ENCODE peak calls at places on chromosomes 5 and 9, in seven cellular contexts. Z is T follicular helper cell; F is suprapubic skin; U is H54; J is stimulated activated CD8-positive, alpha-beta memory T cell treated with anti-CD3 and anti-CD28 coated beads, Interleukin-15, amount 100 ng/mL, for 4 hours; M is neuronal stem cell; T is HTR-8/SVneo. Y is an unnamed sample.

GRCh38 chr5:105503950-105504349 is 1941.4 kb upstream of the NUDT12 start:
- DNase-seq in Z (no peak), F (no peak), U (peak), J (no peak), M (no peak), T (no peak), Y (no peak)

GRCh38 chr5:177469750-177470525 is 3.5 kb downstream of the DBN1 start:
- DNase-seq in Z (no peak), F (no peak), U (no peak), J (no peak), M (no peak), T (no peak), Y (no peak)

GRCh38 chr9:77916410-77916819 is 115.2 kb downstream of the GNAQ start:
- DNase-seq in Z (no peak), F (no peak), U (no peak), J (no peak), M (no peak), T (no peak), Y (no peak)

GRCh38 chr5:83512051-83512745 is 40.7 kb downstream of the VCAN start:
- DNase-seq in Z (no peak), F (no peak), U (no peak), J (no peak), M (no peak), T (no peak), Y (no peak)

GRCh38 chr5:138702166-138702826 is 50.9 kb upstream of the CTNNA1 start:
- DNase-seq in Z (no peak), F (no peak), U (no peak), J (no peak), M (no peak), T (no peak), Y (no peak)

GRCh38 chr9:26058111-26058895 is 380.1 kb upstream of the TUSC1 start:
- DNase-seq in Z (no peak), F (no peak), U (no peak), J (no peak), M (no peak), T (no peak), Y (no peak)

GRCh38 chr5:159777049-159777448 is 139.2 kb upstream of the ADRA1B start:
- DNase-seq in Z (no peak), F (no peak), U (no peak), J (no peak), M (no peak), T (no peak), Y (no peak)

GRCh38 chr9:124322618-124323432 is 65.1 kb downstream of the NEK6 start:
- DNase-seq in Z (no peak), F (no peak), U (no peak), J (no peak), M (no peak), T (no peak), Y (no peak)

GRCh38 chr5:127957183-127957582 is 126.4 kb upstream of the SLC12A2 start:
- DNase-seq in Z (no peak), F (no peak), U (peak), J (no peak), M (no peak), T (peak), Y (no peak)

GRCh38 chr9:137670391-137671195 is 51.8 kb downstream of the EHMT1 start:
- DNase-seq in Z (no peak), F (no peak), U (no peak), J (no peak), M (peak), T (no peak), Y (no peak)

GRCh38 chr5:119860463-119860862 is 231.1 kb downstream of the FAM170A start:
- DNase-seq in Z (no peak), F (no peak), U (no peak), J (no peak), M (no peak), T (no peak), Y (no peak)

GRCh38 chr9:110031511-110032173 is 176.3 kb downstream of the C9orf152 start:
- DNase-seq in Z (no peak), F (no peak), U (peak), J (no peak), M (no peak), T (no peak), Y (no peak)

GRCh38 chr9:137241490-137242328 is 622 bp downstream of the TUBB4B start:
- DNase-seq in Z (peak), F (no peak), U (no peak), J (peak), M (no peak), T (peak), Y (no peak)

GRCh38 chr5:132076202-132076830 is 2.7 kb downstream of the CSF2 start:
- DNase-seq in Z (no peak), F (no peak), U (no peak), J (no peak), M (no peak), T (no peak), Y (no peak)

GRCh38 chr5:149775785-149776184 is 45.7 kb downstream of the PPARGC1B start:
- DNase-seq in Z (no peak), F (no peak), U (no peak), J (no peak), M (no peak), T (no peak), Y (no peak)

GRCh38 chr5:177023247-177023703 is 779 bp downstream of the ZNF346 start:
- DNase-seq in Z (peak), F (no peak), U (no peak), J (no peak), M (peak), T (no peak), Y (peak)

GRCh38 chr5:66956439-66956838 is 240.2 kb downstream of the CD180 start:
- DNase-seq in Z (no peak), F (no peak), U (no peak), J (no peak), M (no peak), T (no peak), Y (no peak)

Y was measured in Caco-2.